ENCODE peak calls at places on chromosomes 7 and 10, in eight cellular contexts. A, E, Q, J, L, G, K and T are unnamed samples.

GRCh38 chr7:52017802-52018679 is 701.4 kb upstream of the COBL start:
- DNase-seq in A (peak), E (no peak), Q (no peak), J (no peak), L (peak), G (peak), K (peak), T (no peak)

GRCh38 chr10:18665815-18666558 is 6.8 kb downstream of the ARL5B start:
- DNase-seq in A (no peak), E (no peak), Q (no peak), J (no peak), L (peak), G (no peak), K (no peak), T (no peak)

GRCh38 chr10:8242295-8242872 is 187.9 kb downstream of the GATA3 start:
- DNase-seq in A (no peak), E (no peak), Q (no peak), J (no peak), L (no peak), G (no peak), K (no peak), T (no peak)

GRCh38 chr10:76887223-76888010 is 750.2 kb downstream of the KCNMA1 start:
- DNase-seq in A (no peak), E (no peak), Q (no peak), J (no peak), L (no peak), G (no peak), K (no peak), T (no peak)

GRCh38 chr7:35512716-35513115 is 182.2 kb downstream of the HERPUD2 start:
- DNase-seq in A (no peak), E (no peak), Q (peak), J (no peak), L (no peak), G (no peak), K (no peak), T (no peak)

GRCh38 chr7:139231513-139232376 is 708 bp downstream of the UBN2 start:
- DNase-seq in A (peak), E (peak), Q (no peak), J (peak), L (peak), G (peak), K (peak), T (no peak)

GRCh38 chr10:1074748-1075358 is 18.7 kb downstream of the WDR37 start:
- DNase-seq in A (no peak), E (no peak), Q (no peak), J (peak), L (peak), G (peak), K (no peak), T (no peak)

GRCh38 chr7:115005942-115006341 is 84.0 kb downstream of the MDFIC start:
- DNase-seq in A (peak), E (no peak), Q (no peak), J (no peak), L (no peak), G (no peak), K (peak), T (no peak)

GRCh38 chr7:131226116-131226562 is 101.5 kb upstream of the MKLN1 start:
- DNase-seq in A (no peak), E (no peak), Q (peak), J (no peak), L (no peak), G (no peak), K (no peak), T (no peak)